ENCODE peak calls at places on chromosomes 13 and 19, in eight cellular contexts. One of them, this sample, is unnamed.

GRCh38 chr13:96700657-96701056 is 293.6 kb downstream of the OXGR1 start:
- DNase-seq in breast epithelium: no peak
- DNase-seq in endodermal cell: no peak
- DNase-seq in MM.1S: no peak
- DNase-seq in effector memory CD4-positive, alpha-beta T cell: no peak
- DNase-seq in IMR-90: no peak
- DNase-seq in ovary: no peak
- DNase-seq in HepG2: no peak
- DNase-seq in this sample: no peak

GRCh38 chr19:16756649-16757048 is 37.0 kb downstream of the NWD1 start:
- DNase-seq in breast epithelium: no peak
- DNase-seq in MM.1S: no peak
- DNase-seq in ovary: no peak
- DNase-seq in endodermal cell: no peak
- DNase-seq in effector memory CD4-positive, alpha-beta T cell: no peak
- DNase-seq in IMR-90: no peak
- DNase-seq in HepG2: no peak
- DNase-seq in this sample: no peak

GRCh38 chr13:110907951-110908898 is 6.6 kb downstream of the ANKRD10 start:
- DNase-seq in HepG2: peak; percentile 94
- DNase-seq in endodermal cell: peak; percentile 82
- DNase-seq in effector memory CD4-positive, alpha-beta T cell: no peak
- DNase-seq in IMR-90: peak; percentile 72
- DNase-seq in ovary: no peak
- DNase-seq in MM.1S: peak; percentile 15
- DNase-seq in breast epithelium: peak; percentile 91
- DNase-seq in this sample: no peak

GRCh38 chr19:47419789-47420188 is 462 bp upstream of the MEIS3 start:
- DNase-seq in IMR-90: no peak
- DNase-seq in ovary: no peak
- DNase-seq in endodermal cell: peak; percentile 66
- DNase-seq in breast epithelium: no peak
- DNase-seq in MM.1S: no peak
- DNase-seq in effector memory CD4-positive, alpha-beta T cell: no peak
- DNase-seq in HepG2: no peak
- DNase-seq in this sample: no peak

GRCh38 chr19:38617283-38617763 is 430 bp downstream of the MAP4K1 start:
- DNase-seq in ovary: peak; percentile 47
- DNase-seq in endodermal cell: no peak
- DNase-seq in breast epithelium: no peak
- DNase-seq in IMR-90: no peak
- DNase-seq in MM.1S: peak; percentile 7
- DNase-seq in effector memory CD4-positive, alpha-beta T cell: no peak
- DNase-seq in HepG2: no peak
- DNase-seq in this sample: peak; percentile 21

GRCh38 chr13:101026736-101027398 is 352.3 kb upstream of the TMTC4 start:
- DNase-seq in ovary: no peak
- DNase-seq in HepG2: no peak
- DNase-seq in MM.1S: no peak
- DNase-seq in breast epithelium: no peak
- DNase-seq in endodermal cell: no peak
- DNase-seq in effector memory CD4-positive, alpha-beta T cell: no peak
- DNase-seq in IMR-90: no peak
- DNase-seq in this sample: no peak

GRCh38 chr13:22893149-22893548 is 287.6 kb upstream of the SGCG start:
- DNase-seq in breast epithelium: no peak
- DNase-seq in ovary: no peak
- DNase-seq in MM.1S: no peak
- DNase-seq in endodermal cell: no peak
- DNase-seq in IMR-90: no peak
- DNase-seq in HepG2: no peak
- DNase-seq in effector memory CD4-positive, alpha-beta T cell: no peak
- DNase-seq in this sample: no peak

GRCh38 chr13:65825039-65825438 is 1405.1 kb downstream of the PCDH9 start:
- DNase-seq in effector memory CD4-positive, alpha-beta T cell: no peak
- DNase-seq in ovary: no peak
- DNase-seq in HepG2: no peak
- DNase-seq in MM.1S: no peak
- DNase-seq in endodermal cell: no peak
- DNase-seq in IMR-90: no peak
- DNase-seq in breast epithelium: no peak
- DNase-seq in this sample: no peak

GRCh38 chr19:10471909-10472308 is 31.2 kb downstream of the KEAP1 start:
- DNase-seq in MM.1S: peak; percentile 55
- DNase-seq in effector memory CD4-positive, alpha-beta T cell: no peak
- DNase-seq in endodermal cell: no peak
- DNase-seq in breast epithelium: no peak
- DNase-seq in IMR-90: peak; percentile 47
- DNase-seq in ovary: no peak
- DNase-seq in HepG2: peak; percentile 54
- DNase-seq in this sample: peak; percentile 18

GRCh38 chr13:110607675-110608224 is 7.6 kb upstream of the NAXD start:
- DNase-seq in MM.1S: no peak
- DNase-seq in effector memory CD4-positive, alpha-beta T cell: no peak
- DNase-seq in endodermal cell: no peak
- DNase-seq in HepG2: no peak
- DNase-seq in ovary: no peak
- DNase-seq in IMR-90: no peak
- DNase-seq in breast epithelium: no peak
- DNase-seq in this sample: no peak

GRCh38 chr13:95367309-95367843 is 66.1 kb upstream of the ABCC4 start:
- DNase-seq in MM.1S: no peak
- DNase-seq in HepG2: no peak
- DNase-seq in breast epithelium: no peak
- DNase-seq in effector memory CD4-positive, alpha-beta T cell: no peak
- DNase-seq in ovary: no peak
- DNase-seq in IMR-90: no peak
- DNase-seq in endodermal cell: no peak
- DNase-seq in this sample: no peak

GRCh38 chr13:111855016-111855590 is 211.8 kb upstream of the SOX1 start:
- DNase-seq in effector memory CD4-positive, alpha-beta T cell: no peak
- DNase-seq in ovary: no peak
- DNase-seq in IMR-90: no peak
- DNase-seq in endodermal cell: no peak
- DNase-seq in breast epithelium: no peak
- DNase-seq in HepG2: no peak
- DNase-seq in MM.1S: no peak
- DNase-seq in this sample: no peak

GRCh38 chr19:41339936-41340335 is 13.8 kb downstream of the TGFB1 start:
- DNase-seq in endodermal cell: no peak
- DNase-seq in MM.1S: no peak
- DNase-seq in breast epithelium: no peak
- DNase-seq in IMR-90: peak; percentile 61
- DNase-seq in HepG2: no peak
- DNase-seq in ovary: no peak
- DNase-seq in effector memory CD4-positive, alpha-beta T cell: no peak
- DNase-seq in this sample: no peak

GRCh38 chr13:91302070-91302469 is 45.4 kb upstream of the MIR17HG start:
- DNase-seq in effector memory CD4-positive, alpha-beta T cell: no peak
- DNase-seq in endodermal cell: no peak
- DNase-seq in HepG2: no peak
- DNase-seq in ovary: no peak
- DNase-seq in MM.1S: no peak
- DNase-seq in IMR-90: no peak
- DNase-seq in breast epithelium: no peak
- DNase-seq in this sample: no peak

GRCh38 chr19:8302734-8303133 is 5.4 kb downstream of the CD320 start:
- DNase-seq in effector memory CD4-positive, alpha-beta T cell: no peak
- DNase-seq in IMR-90: no peak
- DNase-seq in HepG2: no peak
- DNase-seq in breast epithelium: no peak
- DNase-seq in MM.1S: no peak
- DNase-seq in ovary: no peak
- DNase-seq in endodermal cell: no peak
- DNase-seq in this sample: no peak

GRCh38 chr13:49625392-49626137 is 2.7 kb upstream of the ARL11 start:
- DNase-seq in HepG2: peak; percentile 80
- DNase-seq in breast epithelium: no peak
- DNase-seq in ovary: peak; percentile 51
- DNase-seq in endodermal cell: no peak
- DNase-seq in effector memory CD4-positive, alpha-beta T cell: no peak
- DNase-seq in IMR-90: peak; percentile 6
- DNase-seq in MM.1S: no peak
- DNase-seq in this sample: no peak

GRCh38 chr13:33686772-33687480 is 131.0 kb upstream of the RFC3 start:
- DNase-seq in MM.1S: no peak
- DNase-seq in ovary: no peak
- DNase-seq in breast epithelium: no peak
- DNase-seq in effector memory CD4-positive, alpha-beta T cell: no peak
- DNase-seq in IMR-90: no peak
- DNase-seq in HepG2: no peak
- DNase-seq in endodermal cell: no peak
- DNase-seq in this sample: no peak

GRCh38 chr13:27182054-27182453 is 10.4 kb upstream of the USP12 start:
- DNase-seq in effector memory CD4-positive, alpha-beta T cell: no peak
- DNase-seq in ovary: no peak
- DNase-seq in HepG2: no peak
- DNase-seq in IMR-90: no peak
- DNase-seq in breast epithelium: no peak
- DNase-seq in endodermal cell: no peak
- DNase-seq in MM.1S: no peak
- DNase-seq in this sample: no peak

GRCh38 chr19:10894911-10895213 is 23.5 kb downstream of the CARM1 start:
- DNase-seq in breast epithelium: no peak
- DNase-seq in MM.1S: no peak
- DNase-seq in IMR-90: no peak
- DNase-seq in ovary: no peak
- DNase-seq in HepG2: no peak
- DNase-seq in endodermal cell: peak; percentile 52
- DNase-seq in effector memory CD4-positive, alpha-beta T cell: no peak
- DNase-seq in this sample: no peak

DNA sequence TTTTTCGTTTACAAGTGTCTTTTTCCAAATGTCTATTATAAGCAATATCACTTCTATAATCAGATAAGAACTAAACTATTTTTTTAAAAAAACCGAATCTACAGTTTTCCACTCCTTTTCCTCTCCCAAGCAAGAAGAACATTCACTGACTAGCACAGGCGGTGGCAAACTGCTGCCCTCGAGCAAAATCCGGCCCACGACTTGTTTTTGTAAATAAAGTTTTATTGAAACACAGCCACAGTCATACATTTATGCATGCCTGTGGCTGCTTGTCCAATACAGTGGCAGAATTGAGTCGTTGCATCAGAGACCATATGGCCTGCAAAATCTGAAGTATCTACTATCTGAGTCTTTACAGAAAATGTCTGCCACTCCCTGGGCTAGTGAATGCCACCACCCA is 27.4 kb downstream of the INSR start:
- DNase-seq in IMR-90: no peak
- DNase-seq in MM.1S: no peak
- DNase-seq in ovary: no peak
- DNase-seq in HepG2: no peak
- DNase-seq in breast epithelium: no peak
- DNase-seq in endodermal cell: no peak
- DNase-seq in effector memory CD4-positive, alpha-beta T cell: no peak
- DNase-seq in this sample: no peak
- H3K27ac ChIP-seq in IMR-90: no peak overlapping the region
- H3K27ac ChIP-seq in MM.1S: no peak overlapping the region
- H3K27ac ChIP-seq in ovary: no peak overlapping the region
- H3K27ac ChIP-seq in HepG2: no peak overlapping the region
- H3K27ac ChIP-seq in breast epithelium: no peak overlapping the region
- H3K27ac ChIP-seq in endodermal cell: no peak overlapping the region
- H3K27ac ChIP-seq in effector memory CD4-positive, alpha-beta T cell: no peak overlapping the region
- H3K27ac ChIP-seq in this sample: no peak overlapping the region

DNA sequence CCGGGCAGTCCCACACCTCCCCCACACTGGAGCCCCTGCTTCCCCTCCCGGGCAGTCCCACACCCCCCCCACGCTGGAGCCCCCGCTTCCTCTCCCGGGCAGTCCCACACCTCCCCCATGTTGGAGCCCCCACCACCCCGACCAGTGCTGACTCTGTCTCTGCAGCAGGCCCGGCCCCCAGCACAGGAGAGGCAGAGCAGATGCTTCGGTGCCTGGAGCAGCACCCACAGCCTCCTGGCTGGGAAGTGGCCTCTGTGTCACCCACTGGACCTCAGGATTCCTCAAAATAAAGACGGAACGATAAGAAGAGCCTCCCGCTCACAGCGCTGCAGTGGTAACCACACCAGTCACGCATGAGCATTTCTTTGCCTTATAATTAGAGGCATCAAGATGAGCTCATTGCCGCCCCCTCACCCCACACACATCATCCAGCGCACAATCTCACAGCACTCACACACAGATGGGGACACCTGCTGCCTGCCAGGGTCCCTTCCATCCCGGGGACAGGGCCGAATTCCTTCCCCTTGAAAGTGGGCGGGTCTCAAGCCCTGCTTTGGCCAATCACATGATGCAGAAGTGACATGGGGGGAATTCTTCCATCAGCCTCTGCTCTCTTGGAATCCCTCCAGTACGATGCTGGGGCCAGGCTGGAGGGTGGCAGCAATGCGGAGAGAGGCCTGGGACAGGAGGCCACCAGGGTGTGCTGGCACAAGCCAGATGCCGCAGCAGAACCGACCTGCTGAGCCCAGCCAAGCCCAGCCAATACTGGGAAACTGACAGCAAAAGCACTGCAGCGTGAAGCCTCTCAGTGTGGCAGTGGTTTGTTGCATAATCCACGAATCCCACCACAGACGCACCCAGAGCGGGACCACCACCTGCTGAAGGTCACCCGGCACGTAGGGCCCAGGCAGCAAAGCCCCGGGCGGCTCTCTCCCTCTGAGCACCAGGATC is 16.1 kb downstream of the PIP5K1C start:
- DNase-seq in breast epithelium: no peak
- DNase-seq in ovary: no peak
- DNase-seq in MM.1S: no peak
- DNase-seq in HepG2: no peak
- DNase-seq in endodermal cell: peak; percentile 60
- DNase-seq in IMR-90: peak; percentile 31
- DNase-seq in effector memory CD4-positive, alpha-beta T cell: no peak
- DNase-seq in this sample: no peak
- H3K4me1 ChIP-seq in breast epithelium: no peaks in the 10 kb centered on the region
- H3K4me1 ChIP-seq in ovary: peaks cover 4% of the 10 kb centered on the region
- H3K4me1 ChIP-seq in MM.1S: peaks cover 13% of the 10 kb centered on the region
- H3K4me1 ChIP-seq in HepG2: peaks cover 12% of the 10 kb centered on the region
- H3K4me1 ChIP-seq in endodermal cell: peaks cover 15% of the 10 kb centered on the region
- H3K4me1 ChIP-seq in IMR-90: peaks cover 9% of the 10 kb centered on the region
- H3K4me1 ChIP-seq in effector memory CD4-positive, alpha-beta T cell: peaks cover 12% of the 10 kb centered on the region
- H3K4me1 ChIP-seq in this sample: no peaks in the 10 kb centered on the region

DNA sequence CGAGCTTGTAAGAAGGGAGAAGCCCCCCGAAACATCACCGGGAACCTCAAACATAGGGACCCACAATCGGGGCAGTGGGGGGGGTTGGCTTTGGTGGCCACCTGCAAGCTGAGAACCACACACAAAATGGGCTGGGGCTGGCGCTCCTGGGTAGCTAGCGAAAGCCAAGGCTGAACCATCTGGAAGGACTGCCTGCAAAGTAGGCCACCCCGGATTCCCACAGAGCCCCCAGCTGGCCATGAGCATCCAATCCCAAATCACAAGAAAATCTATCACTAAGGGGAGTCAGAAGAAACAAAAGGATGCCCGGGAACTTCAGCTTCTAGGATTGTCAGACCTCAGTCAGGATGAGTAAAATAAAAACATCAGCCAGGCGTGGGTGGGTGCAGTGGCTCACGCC is 2.8 kb upstream of the PSPN start:
- DNase-seq in HepG2: no peak
- DNase-seq in effector memory CD4-positive, alpha-beta T cell: no peak
- DNase-seq in ovary: no peak
- DNase-seq in breast epithelium: no peak
- DNase-seq in IMR-90: no peak
- DNase-seq in MM.1S: no peak
- DNase-seq in endodermal cell: no peak
- DNase-seq in this sample: no peak
- H3K4me3 ChIP-seq in HepG2: no peak overlapping the region
- H3K4me3 ChIP-seq in effector memory CD4-positive, alpha-beta T cell: no peak overlapping the region
- H3K4me3 ChIP-seq in ovary: no peak overlapping the region
- H3K4me3 ChIP-seq in breast epithelium: no peak overlapping the region
- H3K4me3 ChIP-seq in IMR-90: no peak overlapping the region
- H3K4me3 ChIP-seq in MM.1S: no peak overlapping the region
- H3K4me3 ChIP-seq in endodermal cell: no peak overlapping the region
- H3K4me3 ChIP-seq in this sample: no peak overlapping the region

GRCh38 chr19:36417752-36418286 is 625 bp downstream of the ZFP82 start:
- DNase-seq in HepG2: no peak
- DNase-seq in breast epithelium: no peak
- DNase-seq in MM.1S: no peak
- DNase-seq in endodermal cell: peak; percentile 71
- DNase-seq in ovary: no peak
- DNase-seq in effector memory CD4-positive, alpha-beta T cell: no peak
- DNase-seq in IMR-90: no peak
- DNase-seq in this sample: no peak
- H3K27ac ChIP-seq in HepG2: peak overlapping the region; percentile 85
- H3K27ac ChIP-seq in breast epithelium: peak overlapping the region; percentile 86
- H3K27ac ChIP-seq in MM.1S: no peak overlapping the region
- H3K27ac ChIP-seq in endodermal cell: peak overlapping the region; percentile 87
- H3K27ac ChIP-seq in ovary: peak overlapping the region; percentile 81
- H3K27ac ChIP-seq in effector memory CD4-positive, alpha-beta T cell: peak overlapping the region; percentile 67
- H3K27ac ChIP-seq in IMR-90: peak overlapping the region; percentile 81
- H3K27ac ChIP-seq in this sample: peak overlapping the region; percentile 83

This sample was measured in naive thymus-derived CD4-positive, alpha-beta T cell.